ENCODE peak calls at places on chromosomes 5 and 9, in six cellular contexts. Z, K, N, G, M and C are unnamed samples.

GRCh38 chr9:134333234-134333873 is 7.1 kb downstream of the RXRA start:
- DNase-seq in Z (no peak), K (no peak), N (no peak), G (no peak), M (peak; percentile 24), C (no peak)

GRCh38 chr5:150022163-150022540 is 21.6 kb downstream of the HMGXB3 start:
- DNase-seq in Z (no peak), K (no peak), N (peak; percentile 87), G (no peak), M (peak; percentile 17), C (peak; percentile 53)

GRCh38 chr5:126172812-126173211 is 250.4 kb upstream of the GRAMD2B start:
- DNase-seq in Z (no peak), K (no peak), N (no peak), G (no peak), M (no peak), C (no peak)

GRCh38 chr5:81757404-81757803 is 6.5 kb upstream of the SSBP2 start:
- DNase-seq in Z (no peak), K (no peak), N (no peak), G (no peak), M (no peak), C (no peak)

GRCh38 chr5:9423611-9424010 is 122.3 kb downstream of the SEMA5A start:
- DNase-seq in Z (no peak), K (no peak), N (peak; percentile 69), G (no peak), M (no peak), C (no peak)

GRCh38 chr9:37056086-37056485 is 22.0 kb upstream of the PAX5 start:
- DNase-seq in Z (no peak), K (no peak), N (no peak), G (no peak), M (no peak), C (no peak)

GRCh38 chr5:119397518-119398380 is 41.9 kb downstream of the TNFAIP8 start:
- DNase-seq in Z (no peak), K (no peak), N (peak; percentile 88), G (no peak), M (no peak), C (no peak)

GRCh38 chr5:81980160-81980559 is 8.3 kb downstream of the ATG10 start:
- DNase-seq in Z (no peak), K (no peak), N (no peak), G (no peak), M (no peak), C (no peak)

GRCh38 chr9:130298663-130299279 is 33.2 kb downstream of the HMCN2 start:
- DNase-seq in Z (no peak), K (no peak), N (no peak), G (no peak), M (no peak), C (peak; percentile 34)

GRCh38 chr5:147245381-147246055 is 10.7 kb downstream of the STK32A start:
- DNase-seq in Z (no peak), K (no peak), N (no peak), G (no peak), M (no peak), C (no peak)

GRCh38 chr5:151678713-151679112 is 8.0 kb downstream of the SPARC start:
- DNase-seq in Z (no peak), K (no peak), N (peak; percentile 4), G (no peak), M (no peak), C (no peak)

GRCh38 chr5:177389368-177390169 is 5.3 kb downstream of the SLC34A1 start:
- DNase-seq in Z (no peak), K (no peak), N (peak; percentile 96), G (peak; percentile 39), M (no peak), C (peak; percentile 73)

GRCh38 chr5:53406630-53407316 is 73.7 kb upstream of the FST start:
- DNase-seq in Z (no peak), K (no peak), N (peak; percentile 97), G (no peak), M (no peak), C (peak; percentile 72)